ENCODE peak calls at places on chromosomes 11 and 22, in ten cellular contexts. One of them, this sample, is unnamed.

GRCh38 chr11:28228196-28228595 is 120.0 kb downstream of the METTL15 start:
- DNase-seq in C1 segment of cervical spinal cord: no peak
- DNase-seq in tibial nerve: no peak
- DNase-seq in fibroblast of lung: peak; percentile 43
- DNase-seq in NCI-H2029: no peak
- DNase-seq in EL: peak; percentile 62
- DNase-seq in esophagus squamous epithelium: no peak
- DNase-seq in activated T-cell treated with anti-CD3 and anti-CD28 coated beads for 1 hour: no peak
- DNase-seq in small intestine: no peak
- DNase-seq in HL-60: no peak
- DNase-seq in this sample: no peak

GRCh38 chr22:50621491-50621880 is 6.5 kb downstream of the ARSA start:
- DNase-seq in C1 segment of cervical spinal cord: no peak
- DNase-seq in tibial nerve: no peak
- DNase-seq in fibroblast of lung: no peak
- DNase-seq in NCI-H2029: no peak
- DNase-seq in EL: no peak
- DNase-seq in esophagus squamous epithelium: no peak
- DNase-seq in activated T-cell treated with anti-CD3 and anti-CD28 coated beads for 1 hour: no peak
- DNase-seq in small intestine: peak; percentile 51
- DNase-seq in HL-60: peak; percentile 71
- DNase-seq in this sample: peak; percentile 30

GRCh38 chr11:35234836-35235235 is 95.9 kb downstream of the CD44 start:
- DNase-seq in C1 segment of cervical spinal cord: no peak
- DNase-seq in tibial nerve: no peak
- DNase-seq in fibroblast of lung: no peak
- DNase-seq in NCI-H2029: no peak
- DNase-seq in EL: no peak
- DNase-seq in esophagus squamous epithelium: no peak
- DNase-seq in activated T-cell treated with anti-CD3 and anti-CD28 coated beads for 1 hour: no peak
- DNase-seq in small intestine: no peak
- DNase-seq in HL-60: no peak
- DNase-seq in this sample: no peak

GRCh38 chr22:40605676-40606250 is 30.8 kb downstream of the MRTFA start:
- DNase-seq in C1 segment of cervical spinal cord: no peak
- DNase-seq in tibial nerve: no peak
- DNase-seq in fibroblast of lung: peak; percentile 12
- DNase-seq in NCI-H2029: no peak
- DNase-seq in EL: peak; percentile 67
- DNase-seq in esophagus squamous epithelium: no peak
- DNase-seq in activated T-cell treated with anti-CD3 and anti-CD28 coated beads for 1 hour: no peak
- DNase-seq in small intestine: peak; percentile 66
- DNase-seq in HL-60: no peak
- DNase-seq in this sample: no peak

GRCh38 chr22:24567668-24568067 is 11.9 kb downstream of the SNRPD3 start:
- DNase-seq in C1 segment of cervical spinal cord: no peak
- DNase-seq in tibial nerve: no peak
- DNase-seq in fibroblast of lung: no peak
- DNase-seq in NCI-H2029: no peak
- DNase-seq in EL: no peak
- DNase-seq in esophagus squamous epithelium: no peak
- DNase-seq in activated T-cell treated with anti-CD3 and anti-CD28 coated beads for 1 hour: no peak
- DNase-seq in small intestine: no peak
- DNase-seq in HL-60: no peak
- DNase-seq in this sample: no peak

GRCh38 chr11:200224-201003 is 6.8 kb downstream of the BET1L start:
- DNase-seq in C1 segment of cervical spinal cord: no peak
- DNase-seq in tibial nerve: no peak
- DNase-seq in fibroblast of lung: no peak
- DNase-seq in NCI-H2029: no peak
- DNase-seq in EL: no peak
- DNase-seq in esophagus squamous epithelium: no peak
- DNase-seq in activated T-cell treated with anti-CD3 and anti-CD28 coated beads for 1 hour: no peak
- DNase-seq in small intestine: no peak
- DNase-seq in HL-60: no peak
- DNase-seq in this sample: no peak

GRCh38 chr11:47797633-47798032 is 30.5 kb upstream of the FNBP4 start:
- DNase-seq in C1 segment of cervical spinal cord: no peak
- DNase-seq in tibial nerve: no peak
- DNase-seq in fibroblast of lung: peak; percentile 67
- DNase-seq in NCI-H2029: no peak
- DNase-seq in EL: peak; percentile 78
- DNase-seq in esophagus squamous epithelium: no peak
- DNase-seq in activated T-cell treated with anti-CD3 and anti-CD28 coated beads for 1 hour: no peak
- DNase-seq in small intestine: peak; percentile 7
- DNase-seq in HL-60: peak; percentile 75
- DNase-seq in this sample: no peak

GRCh38 chr11:119484741-119485605 is 62.0 kb upstream of the THY1 start:
- DNase-seq in C1 segment of cervical spinal cord: no peak
- DNase-seq in tibial nerve: no peak
- DNase-seq in fibroblast of lung: no peak
- DNase-seq in NCI-H2029: no peak
- DNase-seq in EL: no peak
- DNase-seq in esophagus squamous epithelium: no peak
- DNase-seq in activated T-cell treated with anti-CD3 and anti-CD28 coated beads for 1 hour: no peak
- DNase-seq in small intestine: peak; percentile 16
- DNase-seq in HL-60: no peak
- DNase-seq in this sample: no peak

GRCh38 chr11:131533164-131533563 is 162.7 kb downstream of the NTM start:
- DNase-seq in C1 segment of cervical spinal cord: no peak
- DNase-seq in tibial nerve: no peak
- DNase-seq in fibroblast of lung: no peak
- DNase-seq in NCI-H2029: no peak
- DNase-seq in EL: no peak
- DNase-seq in esophagus squamous epithelium: no peak
- DNase-seq in activated T-cell treated with anti-CD3 and anti-CD28 coated beads for 1 hour: no peak
- DNase-seq in small intestine: no peak
- DNase-seq in HL-60: no peak
- DNase-seq in this sample: no peak

GRCh38 chr22:19398206-19398605 is 33.3 kb downstream of the HIRA start:
- DNase-seq in C1 segment of cervical spinal cord: no peak
- DNase-seq in tibial nerve: no peak
- DNase-seq in fibroblast of lung: peak; percentile 15
- DNase-seq in NCI-H2029: no peak
- DNase-seq in EL: no peak
- DNase-seq in esophagus squamous epithelium: no peak
- DNase-seq in activated T-cell treated with anti-CD3 and anti-CD28 coated beads for 1 hour: no peak
- DNase-seq in small intestine: no peak
- DNase-seq in HL-60: no peak
- DNase-seq in this sample: no peak

GRCh38 chr22:41821449-41822030 is 11.4 kb upstream of the SREBF2 start:
- DNase-seq in C1 segment of cervical spinal cord: no peak
- DNase-seq in tibial nerve: no peak
- DNase-seq in fibroblast of lung: no peak
- DNase-seq in NCI-H2029: no peak
- DNase-seq in EL: no peak
- DNase-seq in esophagus squamous epithelium: no peak
- DNase-seq in activated T-cell treated with anti-CD3 and anti-CD28 coated beads for 1 hour: no peak
- DNase-seq in small intestine: no peak
- DNase-seq in HL-60: no peak
- DNase-seq in this sample: no peak

GRCh38 chr22:26702906-26703830 is 45.8 kb downstream of the MIAT start:
- DNase-seq in C1 segment of cervical spinal cord: no peak
- DNase-seq in tibial nerve: no peak
- DNase-seq in fibroblast of lung: peak; percentile 77
- DNase-seq in NCI-H2029: no peak
- DNase-seq in EL: peak; percentile 35
- DNase-seq in esophagus squamous epithelium: no peak
- DNase-seq in activated T-cell treated with anti-CD3 and anti-CD28 coated beads for 1 hour: no peak
- DNase-seq in small intestine: no peak
- DNase-seq in HL-60: no peak
- DNase-seq in this sample: no peak

GRCh38 chr11:114147389-114148382 is 88.2 kb downstream of the ZBTB16 start:
- DNase-seq in C1 segment of cervical spinal cord: no peak
- DNase-seq in tibial nerve: no peak
- DNase-seq in fibroblast of lung: peak; percentile 56
- DNase-seq in NCI-H2029: no peak
- DNase-seq in EL: no peak
- DNase-seq in esophagus squamous epithelium: no peak
- DNase-seq in activated T-cell treated with anti-CD3 and anti-CD28 coated beads for 1 hour: no peak
- DNase-seq in small intestine: peak; percentile 67
- DNase-seq in HL-60: no peak
- DNase-seq in this sample: no peak

GRCh38 chr22:32714458-32715250 is 86.9 kb upstream of the TIMP3 start:
- DNase-seq in C1 segment of cervical spinal cord: no peak
- DNase-seq in tibial nerve: no peak
- DNase-seq in fibroblast of lung: no peak
- DNase-seq in NCI-H2029: no peak
- DNase-seq in EL: no peak
- DNase-seq in esophagus squamous epithelium: no peak
- DNase-seq in activated T-cell treated with anti-CD3 and anti-CD28 coated beads for 1 hour: no peak
- DNase-seq in small intestine: no peak
- DNase-seq in HL-60: no peak
- DNase-seq in this sample: no peak

GRCh38 chr11:11821899-11822298 is 19.9 kb upstream of the USP47 start:
- DNase-seq in C1 segment of cervical spinal cord: no peak
- DNase-seq in tibial nerve: no peak
- DNase-seq in fibroblast of lung: no peak
- DNase-seq in NCI-H2029: no peak
- DNase-seq in EL: peak; percentile 41
- DNase-seq in esophagus squamous epithelium: no peak
- DNase-seq in activated T-cell treated with anti-CD3 and anti-CD28 coated beads for 1 hour: no peak
- DNase-seq in small intestine: no peak
- DNase-seq in HL-60: no peak
- DNase-seq in this sample: no peak

GRCh38 chr22:24580276-24580675 is 12.6 kb downstream of the LRRC75B start:
- DNase-seq in C1 segment of cervical spinal cord: no peak
- DNase-seq in tibial nerve: no peak
- DNase-seq in fibroblast of lung: peak; percentile 87
- DNase-seq in NCI-H2029: no peak
- DNase-seq in EL: peak; percentile 76
- DNase-seq in esophagus squamous epithelium: no peak
- DNase-seq in activated T-cell treated with anti-CD3 and anti-CD28 coated beads for 1 hour: no peak
- DNase-seq in small intestine: no peak
- DNase-seq in HL-60: no peak
- DNase-seq in this sample: no peak

GRCh38 chr11:128603003-128603715 is 15.8 kb upstream of the ETS1 start:
- DNase-seq in C1 segment of cervical spinal cord: no peak
- DNase-seq in tibial nerve: no peak
- DNase-seq in fibroblast of lung: no peak
- DNase-seq in NCI-H2029: no peak
- DNase-seq in EL: no peak
- DNase-seq in esophagus squamous epithelium: no peak
- DNase-seq in activated T-cell treated with anti-CD3 and anti-CD28 coated beads for 1 hour: no peak
- DNase-seq in small intestine: no peak
- DNase-seq in HL-60: no peak
- DNase-seq in this sample: no peak

GRCh38 chr11:73157141-73158010 is 15.3 kb upstream of the FCHSD2 start:
- DNase-seq in C1 segment of cervical spinal cord: peak; percentile 66
- DNase-seq in tibial nerve: no peak
- DNase-seq in fibroblast of lung: peak; percentile 65
- DNase-seq in NCI-H2029: no peak
- DNase-seq in EL: peak; percentile 93
- DNase-seq in esophagus squamous epithelium: no peak
- DNase-seq in activated T-cell treated with anti-CD3 and anti-CD28 coated beads for 1 hour: no peak
- DNase-seq in small intestine: no peak
- DNase-seq in HL-60: no peak
- DNase-seq in this sample: no peak

GRCh38 chr11:117300301-117300700 is 9.2 kb downstream of the BACE1-AS start:
- DNase-seq in C1 segment of cervical spinal cord: peak; percentile 36
- DNase-seq in tibial nerve: peak; percentile 51
- DNase-seq in fibroblast of lung: peak; percentile 73
- DNase-seq in NCI-H2029: no peak
- DNase-seq in EL: peak; percentile 23
- DNase-seq in esophagus squamous epithelium: no peak
- DNase-seq in activated T-cell treated with anti-CD3 and anti-CD28 coated beads for 1 hour: no peak
- DNase-seq in small intestine: no peak
- DNase-seq in HL-60: no peak
- DNase-seq in this sample: no peak

GRCh38 chr22:32684822-32685187 is 116.7 kb upstream of the TIMP3 start:
- DNase-seq in C1 segment of cervical spinal cord: no peak
- DNase-seq in tibial nerve: no peak
- DNase-seq in fibroblast of lung: peak; percentile 53
- DNase-seq in NCI-H2029: no peak
- DNase-seq in EL: peak; percentile 74
- DNase-seq in esophagus squamous epithelium: no peak
- DNase-seq in activated T-cell treated with anti-CD3 and anti-CD28 coated beads for 1 hour: no peak
- DNase-seq in small intestine: no peak
- DNase-seq in HL-60: no peak
- DNase-seq in this sample: no peak

GRCh38 chr22:45163074-45163416 is 680 bp upstream of the NUP50 start:
- DNase-seq in C1 segment of cervical spinal cord: no peak
- DNase-seq in tibial nerve: no peak
- DNase-seq in fibroblast of lung: peak; percentile 53
- DNase-seq in NCI-H2029: no peak
- DNase-seq in EL: peak; percentile 43
- DNase-seq in esophagus squamous epithelium: no peak
- DNase-seq in activated T-cell treated with anti-CD3 and anti-CD28 coated beads for 1 hour: no peak
- DNase-seq in small intestine: peak; percentile 36
- DNase-seq in HL-60: no peak
- DNase-seq in this sample: peak; percentile 28

GRCh38 chr22:50176850-50177536 is 6.5 kb downstream of the PANX2 start:
- DNase-seq in C1 segment of cervical spinal cord: no peak
- DNase-seq in tibial nerve: no peak
- DNase-seq in fibroblast of lung: no peak
- DNase-seq in NCI-H2029: no peak
- DNase-seq in EL: no peak
- DNase-seq in esophagus squamous epithelium: no peak
- DNase-seq in activated T-cell treated with anti-CD3 and anti-CD28 coated beads for 1 hour: no peak
- DNase-seq in small intestine: no peak
- DNase-seq in HL-60: no peak
- DNase-seq in this sample: no peak

GRCh38 chr11:113952588-113952987 is 22.3 kb upstream of the HTR3A start:
- DNase-seq in C1 segment of cervical spinal cord: no peak
- DNase-seq in tibial nerve: no peak
- DNase-seq in fibroblast of lung: no peak
- DNase-seq in NCI-H2029: no peak
- DNase-seq in EL: no peak
- DNase-seq in esophagus squamous epithelium: no peak
- DNase-seq in activated T-cell treated with anti-CD3 and anti-CD28 coated beads for 1 hour: no peak
- DNase-seq in small intestine: no peak
- DNase-seq in HL-60: peak; percentile 62
- DNase-seq in this sample: no peak

GRCh38 chr22:42316988-42317387 is 46.5 kb upstream of the TCF20 start:
- DNase-seq in C1 segment of cervical spinal cord: no peak
- DNase-seq in tibial nerve: peak; percentile 17
- DNase-seq in fibroblast of lung: no peak
- DNase-seq in NCI-H2029: no peak
- DNase-seq in EL: peak; percentile 11
- DNase-seq in esophagus squamous epithelium: no peak
- DNase-seq in activated T-cell treated with anti-CD3 and anti-CD28 coated beads for 1 hour: no peak
- DNase-seq in small intestine: peak; percentile 84
- DNase-seq in HL-60: no peak
- DNase-seq in this sample: no peak

GRCh38 chr11:43943931-43944751 is 1.7 kb downstream of the C11orf96 start:
- DNase-seq in C1 segment of cervical spinal cord: peak; percentile 37
- DNase-seq in tibial nerve: no peak
- DNase-seq in fibroblast of lung: no peak
- DNase-seq in NCI-H2029: no peak
- DNase-seq in EL: no peak
- DNase-seq in esophagus squamous epithelium: no peak
- DNase-seq in activated T-cell treated with anti-CD3 and anti-CD28 coated beads for 1 hour: no peak
- DNase-seq in small intestine: no peak
- DNase-seq in HL-60: no peak
- DNase-seq in this sample: no peak

GRCh38 chr22:21015051-21016006 is at the start of gene P2RX6:
- DNase-seq in C1 segment of cervical spinal cord: no peak
- DNase-seq in tibial nerve: no peak
- DNase-seq in fibroblast of lung: no peak
- DNase-seq in NCI-H2029: no peak
- DNase-seq in EL: no peak
- DNase-seq in esophagus squamous epithelium: no peak
- DNase-seq in activated T-cell treated with anti-CD3 and anti-CD28 coated beads for 1 hour: no peak
- DNase-seq in small intestine: no peak
- DNase-seq in HL-60: no peak
- DNase-seq in this sample: no peak

GRCh38 chr22:46891382-46891951 is 129.0 kb downstream of the TBC1D22A start:
- DNase-seq in C1 segment of cervical spinal cord: no peak
- DNase-seq in tibial nerve: no peak
- DNase-seq in fibroblast of lung: no peak
- DNase-seq in NCI-H2029: no peak
- DNase-seq in EL: no peak
- DNase-seq in esophagus squamous epithelium: no peak
- DNase-seq in activated T-cell treated with anti-CD3 and anti-CD28 coated beads for 1 hour: no peak
- DNase-seq in small intestine: no peak
- DNase-seq in HL-60: no peak
- DNase-seq in this sample: no peak

GRCh38 chr11:74626604-74627003 is 34.2 kb downstream of the POLD3 start:
- DNase-seq in C1 segment of cervical spinal cord: no peak
- DNase-seq in tibial nerve: no peak
- DNase-seq in fibroblast of lung: no peak
- DNase-seq in NCI-H2029: no peak
- DNase-seq in EL: no peak
- DNase-seq in esophagus squamous epithelium: no peak
- DNase-seq in activated T-cell treated with anti-CD3 and anti-CD28 coated beads for 1 hour: no peak
- DNase-seq in small intestine: no peak
- DNase-seq in HL-60: no peak
- DNase-seq in this sample: no peak

This sample was measured in GM12892.